ENCODE peak calls at places on chromosomes 16 and 17, in ten cellular contexts. V is lower lobe of right lung, N is AG04450, Q is astrocyte of the spinal cord, C is mucosa of descending colon, R is GM23338, W is right cardiac atrium, T is HAP-1, G is bronchial epithelial cell, A is mesendoderm. J is an unnamed sample.
A peak's percentile ranks its signal among the peaks of the same experiment; 100 is the strongest.

GRCh38 chr17:74780443-74781238 is 4.5 kb upstream of the NAT9 start:
- DNase-seq in V (no peak), R (peak; percentile 75), A (peak; percentile 82), T (peak; percentile 58), Q (peak; percentile 17), G (no peak), C (no peak), N (no peak), W (no peak), J (no peak)

GRCh38 chr17:19263621-19264010 is 26.4 kb downstream of the EPN2 start:
- DNase-seq in R (no peak), C (no peak), V (no peak), W (no peak), T (no peak), G (peak; percentile 72), A (no peak), Q (peak; percentile 67), N (no peak), J (no peak)

GRCh38 chr16:15548482-15548891 is 94.5 kb downstream of the MARF1 start:
- DNase-seq in V (no peak), T (no peak), G (peak; percentile 32), R (no peak), A (peak; percentile 39), N (no peak), W (no peak), Q (peak; percentile 26), C (no peak), J (no peak)

GRCh38 chr17:2074919-2075318 is 20.0 kb downstream of the HIC1 start:
- DNase-seq in G (no peak), W (no peak), R (no peak), N (no peak), A (no peak), T (no peak), Q (no peak), C (no peak), V (no peak), J (no peak)

GRCh38 chr17:79137791-79138190 is 63.2 kb downstream of the ENGASE start:
- DNase-seq in Q (no peak), W (no peak), R (no peak), V (no peak), G (no peak), C (no peak), T (no peak), N (no peak), A (no peak), J (no peak)

GRCh38 chr17:21689604-21690003 is 2.7 kb upstream of the KCNJ18 start:
- DNase-seq in G (peak; percentile 69), V (no peak), Q (peak; percentile 53), N (peak; percentile 42), W (peak; percentile 84), R (no peak), A (no peak), C (no peak), T (no peak), J (peak; percentile 55)

GRCh38 chr17:40190197-40191021 is 13.1 kb downstream of the RAPGEFL1 start:
- DNase-seq in T (peak; percentile 27), Q (no peak), G (peak; percentile 17), W (no peak), C (no peak), V (no peak), A (peak; percentile 83), N (no peak), R (peak; percentile 84), J (no peak)

GRCh38 chr16:73037331-73037745 is 10.6 kb downstream of the ZFHX3 start:
- DNase-seq in N (no peak), A (peak; percentile 51), Q (no peak), R (no peak), C (no peak), G (no peak), W (no peak), V (no peak), T (peak; percentile 51), J (no peak)

GRCh38 chr17:17051791-17052461 is 9.7 kb downstream of the MPRIP start:
- DNase-seq in W (no peak), N (no peak), R (no peak), Q (no peak), A (no peak), G (no peak), T (no peak), V (peak; percentile 59), C (no peak), J (no peak)

GRCh38 chr16:72805486-72805885 is 242.4 kb downstream of the ZFHX3 start:
- DNase-seq in T (no peak), W (no peak), A (no peak), G (no peak), N (no peak), V (no peak), R (no peak), C (no peak), Q (no peak), J (no peak)

GRCh38 chr17:32126746-32127145 is 15.6 kb upstream of the RHOT1 start:
- DNase-seq in N (no peak), C (no peak), V (no peak), G (no peak), T (no peak), W (no peak), R (no peak), A (no peak), Q (no peak), J (no peak)

GRCh38 chr17:81036128-81036891 is 1.4 kb downstream of the BAIAP2 start:
- DNase-seq in V (peak; percentile 51), A (no peak), G (peak; percentile 51), R (no peak), Q (no peak), W (no peak), N (no peak), C (no peak), T (no peak), J (peak; percentile 66)
- H3K4me3 ChIP-seq in V (peak overlapping the region; percentile 62), A (no peak overlapping the region), G (peak overlapping the region; percentile 72), R (peak overlapping the region; percentile 66), Q (peak overlapping the region; percentile 60), W (peak overlapping the region; percentile 87), N (peak overlapping the region; percentile 79), C (no peak overlapping the region), T (peak overlapping the region; percentile 50), J (peak overlapping the region; percentile 75)

DNA sequence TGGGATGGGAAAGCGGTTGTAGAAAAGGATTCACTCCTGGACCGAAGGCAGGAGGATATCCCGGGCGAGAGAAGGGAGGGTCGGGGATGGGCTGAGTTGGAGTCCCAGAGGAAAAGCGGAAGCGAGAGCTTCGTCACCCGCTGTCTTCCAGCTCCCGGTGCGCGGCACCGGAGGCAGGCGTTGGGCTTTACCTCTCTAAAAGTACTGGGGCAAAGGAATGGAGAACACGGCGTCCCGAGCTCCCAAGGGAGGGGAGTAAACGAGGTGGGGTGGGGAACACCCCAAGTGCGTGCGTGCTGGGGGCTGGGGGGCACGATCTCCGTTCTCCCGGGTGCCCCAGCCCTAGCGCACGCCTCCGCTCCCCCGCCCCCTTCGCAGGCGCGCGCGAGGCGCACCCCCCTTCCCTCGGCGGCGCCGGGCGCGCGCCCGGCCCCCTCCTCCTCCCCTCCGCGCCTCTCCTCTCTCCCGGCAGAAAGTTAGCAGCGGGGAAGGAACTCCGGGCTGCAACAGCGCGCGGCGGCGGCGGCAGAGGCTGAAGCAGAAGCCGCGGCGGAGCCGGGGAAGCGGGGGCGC is at the start of gene HS3ST4:
- DNase-seq in T (no peak), C (no peak), Q (no peak), R (peak; percentile 69), G (no peak), N (no peak), W (no peak), A (peak; percentile 73), V (no peak), J (no peak)
- H3K4me3 ChIP-seq in T (no peak within 1 kb of the TSS), C (no peak within 1 kb of the TSS), Q (no peak within 1 kb of the TSS), R (peak within 1 kb of the TSS; percentile 71), G (no peak within 1 kb of the TSS), N (no peak within 1 kb of the TSS), W (peak within 1 kb of the TSS; percentile 69), A (peak within 1 kb of the TSS; percentile 49), V (peak within 1 kb of the TSS; percentile 35), J (no peak within 1 kb of the TSS)

GRCh38 chr16:56769674-56770073 is 39.7 kb downstream of the NUP93 start:
- DNase-seq in N (no peak), A (no peak), V (no peak), R (no peak), G (peak; percentile 42), W (no peak), T (no peak), Q (no peak), C (no peak), J (no peak)
- H3K4me3 ChIP-seq in N (no peak overlapping the region), A (no peak overlapping the region), V (no peak overlapping the region), R (no peak overlapping the region), G (no peak overlapping the region), W (no peak overlapping the region), T (no peak overlapping the region), Q (no peak overlapping the region), C (no peak overlapping the region), J (no peak overlapping the region)

DNA sequence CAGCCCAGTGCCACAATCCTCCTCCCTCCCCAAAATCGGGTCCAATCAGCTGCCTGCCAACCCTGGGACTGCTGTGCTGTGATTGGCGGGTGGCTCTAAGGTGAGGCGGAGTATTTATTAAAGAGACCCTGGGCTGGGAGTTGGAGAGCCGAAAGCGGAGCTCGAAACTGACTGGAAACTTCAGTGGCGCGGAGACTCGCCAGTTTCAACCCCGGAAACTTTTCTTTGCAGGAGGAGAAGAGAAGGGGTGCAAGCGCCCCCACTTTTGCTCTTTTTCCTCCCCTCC is at the start of gene SOX9:
- DNase-seq in A (peak; percentile 98), G (peak; percentile 90), V (peak; percentile 85), Q (peak; percentile 97), N (peak; percentile 87), R (peak; percentile 97), W (peak; percentile 91), T (no peak), C (peak; percentile 89), J (peak; percentile 95)
- H3K4me3 ChIP-seq in A (peak within 1 kb of the TSS; percentile 55), G (peak within 1 kb of the TSS; percentile 88), V (peak within 1 kb of the TSS; percentile 59), Q (peak within 1 kb of the TSS; percentile 94), N (peak within 1 kb of the TSS; percentile 94), R (peak within 1 kb of the TSS; percentile 85), W (peak within 1 kb of the TSS; percentile 59), T (no peak within 1 kb of the TSS), C (peak within 1 kb of the TSS; percentile 74), J (peak within 1 kb of the TSS; percentile 88)

J was measured in kidney.